ENCODE peak calls at places on chromosomes 2 and 18, in eight cellular contexts. One of them, this sample, is unnamed.

GRCh38 chr18:58284699-58285490 is 240.9 kb downstream of the NEDD4L start:
- DNase-seq in SK-MEL-5: peak; percentile 87
- DNase-seq in HTR-8/SVneo: no peak
- DNase-seq in osteoblast: no peak
- DNase-seq in amniotic stem cell: no peak
- DNase-seq in activated T-helper 1 cell treated with Interleukin-2 at 50 U/mL for 16 hours: no peak
- DNase-seq in Calu3: no peak
- DNase-seq in hippocampal formation: no peak
- DNase-seq in this sample: no peak

GRCh38 chr2:128258218-128258617 is 60.5 kb downstream of the HS6ST1 start:
- DNase-seq in hippocampal formation: no peak
- DNase-seq in HTR-8/SVneo: no peak
- DNase-seq in osteoblast: no peak
- DNase-seq in SK-MEL-5: no peak
- DNase-seq in Calu3: no peak
- DNase-seq in activated T-helper 1 cell treated with Interleukin-2 at 50 U/mL for 16 hours: no peak
- DNase-seq in amniotic stem cell: no peak
- DNase-seq in this sample: no peak

GRCh38 chr2:61116302-61116701 is 45.7 kb upstream of the C2orf74 start:
- DNase-seq in amniotic stem cell: no peak
- DNase-seq in osteoblast: no peak
- DNase-seq in activated T-helper 1 cell treated with Interleukin-2 at 50 U/mL for 16 hours: no peak
- DNase-seq in HTR-8/SVneo: no peak
- DNase-seq in hippocampal formation: no peak
- DNase-seq in Calu3: no peak
- DNase-seq in SK-MEL-5: no peak
- DNase-seq in this sample: no peak

GRCh38 chr2:201639205-201639604 is 4.1 kb downstream of the TMEM237 start:
- DNase-seq in amniotic stem cell: no peak
- DNase-seq in activated T-helper 1 cell treated with Interleukin-2 at 50 U/mL for 16 hours: no peak
- DNase-seq in osteoblast: no peak
- DNase-seq in hippocampal formation: no peak
- DNase-seq in SK-MEL-5: no peak
- DNase-seq in HTR-8/SVneo: no peak
- DNase-seq in Calu3: no peak
- DNase-seq in this sample: no peak

GRCh38 chr2:202426751-202427150 is 50.6 kb downstream of the BMPR2 start:
- DNase-seq in activated T-helper 1 cell treated with Interleukin-2 at 50 U/mL for 16 hours: no peak
- DNase-seq in SK-MEL-5: no peak
- DNase-seq in HTR-8/SVneo: no peak
- DNase-seq in Calu3: no peak
- DNase-seq in amniotic stem cell: no peak
- DNase-seq in osteoblast: no peak
- DNase-seq in hippocampal formation: no peak
- DNase-seq in this sample: no peak

GRCh38 chr18:54222922-54223567 is 1.4 kb downstream of the MBD2 start:
- DNase-seq in SK-MEL-5: no peak
- DNase-seq in activated T-helper 1 cell treated with Interleukin-2 at 50 U/mL for 16 hours: peak; percentile 13
- DNase-seq in hippocampal formation: no peak
- DNase-seq in HTR-8/SVneo: no peak
- DNase-seq in Calu3: peak; percentile 34
- DNase-seq in osteoblast: no peak
- DNase-seq in amniotic stem cell: no peak
- DNase-seq in this sample: no peak

GRCh38 chr2:159759577-159759976 is 38.4 kb downstream of the CD302 start:
- DNase-seq in amniotic stem cell: no peak
- DNase-seq in SK-MEL-5: no peak
- DNase-seq in osteoblast: no peak
- DNase-seq in activated T-helper 1 cell treated with Interleukin-2 at 50 U/mL for 16 hours: no peak
- DNase-seq in hippocampal formation: no peak
- DNase-seq in Calu3: no peak
- DNase-seq in HTR-8/SVneo: no peak
- DNase-seq in this sample: no peak

GRCh38 chr2:101114815-101115214 is 36.4 kb downstream of the TBC1D8 start:
- DNase-seq in Calu3: no peak
- DNase-seq in amniotic stem cell: no peak
- DNase-seq in hippocampal formation: no peak
- DNase-seq in HTR-8/SVneo: no peak
- DNase-seq in activated T-helper 1 cell treated with Interleukin-2 at 50 U/mL for 16 hours: no peak
- DNase-seq in osteoblast: no peak
- DNase-seq in SK-MEL-5: no peak
- DNase-seq in this sample: no peak

GRCh38 chr2:65397122-65397521 is 35.3 kb downstream of the SPRED2 start:
- DNase-seq in amniotic stem cell: no peak
- DNase-seq in activated T-helper 1 cell treated with Interleukin-2 at 50 U/mL for 16 hours: no peak
- DNase-seq in Calu3: no peak
- DNase-seq in SK-MEL-5: no peak
- DNase-seq in hippocampal formation: no peak
- DNase-seq in HTR-8/SVneo: no peak
- DNase-seq in osteoblast: peak; percentile 81
- DNase-seq in this sample: no peak

GRCh38 chr2:71071681-71072398 is 3.4 kb downstream of the NAGK start:
- DNase-seq in Calu3: no peak
- DNase-seq in HTR-8/SVneo: no peak
- DNase-seq in activated T-helper 1 cell treated with Interleukin-2 at 50 U/mL for 16 hours: peak; percentile 42
- DNase-seq in SK-MEL-5: peak; percentile 48
- DNase-seq in hippocampal formation: no peak
- DNase-seq in osteoblast: peak; percentile 81
- DNase-seq in amniotic stem cell: no peak
- DNase-seq in this sample: no peak

GRCh38 chr2:190036071-190036470 is 26.5 kb downstream of the MSTN start:
- DNase-seq in SK-MEL-5: no peak
- DNase-seq in Calu3: no peak
- DNase-seq in hippocampal formation: no peak
- DNase-seq in osteoblast: no peak
- DNase-seq in activated T-helper 1 cell treated with Interleukin-2 at 50 U/mL for 16 hours: no peak
- DNase-seq in HTR-8/SVneo: no peak
- DNase-seq in amniotic stem cell: no peak
- DNase-seq in this sample: no peak